ENCODE peak calls at places on chromosomes 7 and 10, in six cellular contexts. W is hepatocyte, L is H9, R is psoas muscle, C is tibial nerve, Q is lower lobe of right lung. A is an unnamed sample.

GRCh38 chr10:95266674-95267095 is 24.1 kb downstream of the PDLIM1 start:
- DNase-seq in W (peak; percentile 85), L (no peak), R (no peak), C (no peak), Q (no peak), A (peak; percentile 66)

GRCh38 chr10:64148597-64148996 is 627.4 kb downstream of the REEP3 start:
- DNase-seq in W (no peak), L (no peak), R (no peak), C (no peak), Q (no peak), A (no peak)

GRCh38 chr10:65294329-65294728 is 1631.5 kb upstream of the LRRTM3 start:
- DNase-seq in W (peak; percentile 23), L (no peak), R (no peak), C (no peak), Q (no peak), A (no peak)

GRCh38 chr7:151665363-151665762 is 145.7 kb upstream of the RHEB start:
- DNase-seq in W (peak; percentile 50), L (no peak), R (peak; percentile 48), C (peak; percentile 43), Q (no peak), A (peak; percentile 37)

GRCh38 chr7:112505495-112505894 is 24.7 kb downstream of the LSMEM1 start:
- DNase-seq in W (peak; percentile 34), L (no peak), R (no peak), C (no peak), Q (no peak), A (no peak)

GRCh38 chr10:122911889-122912484 is 1.6 kb downstream of the FAM24A start:
- DNase-seq in W (peak; percentile 76), L (peak; percentile 76), R (peak; percentile 17), C (no peak), Q (peak; percentile 45), A (peak; percentile 44)

GRCh38 chr10:4847580-4848020 is 21.6 kb downstream of the AKR1E2 start:
- DNase-seq in W (peak; percentile 61), L (no peak), R (no peak), C (no peak), Q (no peak), A (no peak)

GRCh38 chr7:150378115-150378852 is 846 bp upstream of the ZNF775 start:
- DNase-seq in W (peak; percentile 84), L (peak; percentile 96), R (peak; percentile 44), C (peak; percentile 35), Q (no peak), A (peak; percentile 75)

GRCh38 chr7:142798451-142799438 is 28.0 kb downstream of the PRSS2 start:
- DNase-seq in W (no peak), L (peak; percentile 11), R (no peak), C (no peak), Q (no peak), A (no peak)

GRCh38 chr7:134355925-134356324 is 39.2 kb upstream of the SLC35B4 start:
- DNase-seq in W (no peak), L (no peak), R (no peak), C (peak; percentile 10), Q (peak; percentile 48), A (peak; percentile 56)

GRCh38 chr7:39987641-39988347 is 37.7 kb downstream of the CDK13 start:
- DNase-seq in W (no peak), L (no peak), R (no peak), C (no peak), Q (no peak), A (no peak)

GRCh38 chr10:117373848-117374505 is 1.3 kb downstream of the PDZD8 start:
- DNase-seq in W (peak; percentile 60), L (peak; percentile 30), R (peak; percentile 55), C (peak; percentile 57), Q (peak; percentile 78), A (peak; percentile 64)

GRCh38 chr10:4801405-4801804 is 24.6 kb upstream of the AKR1E2 start:
- DNase-seq in W (no peak), L (no peak), R (no peak), C (no peak), Q (no peak), A (no peak)

GRCh38 chr7:74194686-74195085 is 15.1 kb upstream of the LAT2 start:
- DNase-seq in W (no peak), L (no peak), R (no peak), C (no peak), Q (no peak), A (no peak)

GRCh38 chr7:28768577-28769147 is 189.5 kb downstream of the TRIL start:
- DNase-seq in W (no peak), L (no peak), R (no peak), C (no peak), Q (no peak), A (no peak)

GRCh38 chr10:113133497-113133896 is 183.4 kb downstream of the TCF7L2 start:
- DNase-seq in W (no peak), L (no peak), R (no peak), C (no peak), Q (no peak), A (no peak)

GRCh38 chr7:2168612-2169312 is 64.0 kb downstream of the MAD1L1 start:
- DNase-seq in W (no peak), L (peak; percentile 23), R (no peak), C (no peak), Q (no peak), A (no peak)

GRCh38 chr7:131546126-131546525 is 10.3 kb downstream of the PODXL start:
- DNase-seq in W (no peak), L (no peak), R (no peak), C (no peak), Q (no peak), A (peak; percentile 69)

GRCh38 chr7:157514746-157515145 is 177.9 kb downstream of the DNAJB6 start:
- DNase-seq in W (no peak), L (no peak), R (no peak), C (no peak), Q (no peak), A (no peak)

GRCh38 chr10:11113156-11113555 is 95.5 kb downstream of the CELF2 start:
- DNase-seq in W (no peak), L (no peak), R (no peak), C (no peak), Q (no peak), A (peak; percentile 5)

GRCh38 chr10:86391986-86392722 is 25.6 kb upstream of the GRID1 start:
- DNase-seq in W (no peak), L (no peak), R (no peak), C (no peak), Q (no peak), A (no peak)

GRCh38 chr10:20933705-20934104 is 36.6 kb upstream of the NEBL start:
- DNase-seq in W (no peak), L (no peak), R (no peak), C (no peak), Q (no peak), A (no peak)

GRCh38 chr10:90227259-90227658 is 525.9 kb downstream of the KIF20B start:
- DNase-seq in W (no peak), L (no peak), R (no peak), C (no peak), Q (no peak), A (no peak)

GRCh38 chr7:94700926-94701554 is 45.1 kb upstream of the SGCE start:
- DNase-seq in W (no peak), L (no peak), R (no peak), C (no peak), Q (no peak), A (no peak)

GRCh38 chr10:24208661-24209420 is at the start of gene KIAA1217:
- DNase-seq in W (peak; percentile 75), L (peak; percentile 53), R (peak; percentile 65), C (peak; percentile 26), Q (peak; percentile 60), A (peak; percentile 62)

GRCh38 chr7:27976531-27976930 is 204.1 kb downstream of the JAZF1 start:
- DNase-seq in W (no peak), L (no peak), R (no peak), C (no peak), Q (no peak), A (no peak)

GRCh38 chr7:101060992-101061391 is 24.3 kb upstream of the TRIM56 start:
- DNase-seq in W (no peak), L (no peak), R (no peak), C (no peak), Q (no peak), A (no peak)

GRCh38 chr7:101058355-101058754 is 26.9 kb upstream of the TRIM56 start:
- DNase-seq in W (peak; percentile 74), L (peak; percentile 77), R (peak; percentile 52), C (peak; percentile 72), Q (peak; percentile 51), A (peak; percentile 58)

DNA sequence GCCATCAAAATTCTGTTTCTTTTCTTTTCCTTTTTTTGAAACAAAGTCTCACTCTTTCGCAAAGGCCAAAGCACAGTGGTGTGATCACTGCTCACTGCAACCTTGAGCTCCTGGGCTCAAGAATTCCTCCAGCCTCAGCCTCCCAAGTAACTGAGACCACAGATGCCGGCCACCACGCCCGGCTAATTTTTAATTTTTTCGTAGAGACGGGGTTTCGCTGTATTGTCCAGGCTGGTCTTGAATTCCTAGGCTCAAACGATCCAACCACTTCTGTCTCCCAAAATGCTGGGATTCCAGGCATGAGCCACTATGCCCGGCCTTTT is 25.7 kb upstream of the TRIM56 start:
- DNase-seq in W (no peak), L (no peak), R (no peak), C (no peak), Q (no peak), A (no peak)
- TF ChIP-seq CTCF in W (no peak), L (peak; percentile 9), R (no peak), C (no peak), Q (no peak), A (no peak)

GRCh38 chr7:47444376-47445098 is 137.4 kb downstream of the TNS3 start:
- DNase-seq in W (peak; percentile 42), L (no peak), R (no peak), C (peak; percentile 40), Q (no peak), A (peak; percentile 49)
- H3K4me1 ChIP-seq in W (peaks cover 8% of the 10 kb centered on the region), L (no peaks in the 10 kb centered on the region), R (peaks cover 48% of the 10 kb centered on the region), C (peaks cover 6% of the 10 kb centered on the region), Q (peaks cover 22% of the 10 kb centered on the region), A (peaks cover 85% of the 10 kb centered on the region)

GRCh38 chr10:8513155-8514147 is 459.0 kb downstream of the GATA3 start:
- DNase-seq in W (no peak), L (peak; percentile 90), R (no peak), C (no peak), Q (no peak), A (no peak)
- TF ChIP-seq CTCF in W (no peak), L (peak; percentile 66), R (no peak), C (no peak), Q (no peak), A (no peak)

DNA sequence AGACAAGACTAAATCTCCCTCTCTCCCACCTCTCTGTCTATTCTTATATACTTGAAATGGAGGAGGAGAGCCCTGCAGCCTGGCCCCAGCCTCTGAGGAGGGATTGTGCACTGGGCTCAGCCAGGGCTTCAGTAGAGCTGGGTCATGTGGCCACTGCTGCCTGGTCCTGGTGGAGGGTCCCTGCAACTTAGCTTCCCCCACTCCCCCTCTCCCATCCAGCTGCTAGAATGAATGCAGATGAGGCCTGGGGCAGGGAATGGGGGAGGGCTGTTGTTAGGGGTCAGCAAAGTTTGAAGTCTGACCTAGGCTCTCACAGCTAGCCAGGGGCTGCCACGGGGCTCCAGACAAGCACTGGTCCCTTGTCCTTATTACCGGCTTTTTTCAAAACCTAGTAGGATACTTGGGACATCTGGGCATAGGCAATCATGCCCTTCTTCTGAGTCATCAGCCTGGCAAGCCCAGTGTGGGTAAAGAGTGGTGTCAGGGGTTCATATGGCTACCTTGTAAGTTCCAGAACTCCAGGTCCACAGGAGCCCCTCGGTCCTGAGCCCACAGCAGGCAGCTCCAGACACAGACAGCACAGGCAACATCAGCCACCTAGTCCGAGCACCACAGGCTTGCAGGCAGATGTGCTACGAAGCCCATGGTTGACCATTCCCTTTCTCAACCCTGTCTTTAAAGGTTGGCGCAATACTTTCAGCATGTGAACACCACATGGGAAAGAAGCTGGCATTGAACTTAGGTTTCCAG is 12.8 kb upstream of the CXCL12 start:
- DNase-seq in W (no peak), L (no peak), R (no peak), C (no peak), Q (no peak), A (no peak)
- H3K4me1 ChIP-seq in W (peaks cover 24% of the 10 kb centered on the region), L (peaks cover 12% of the 10 kb centered on the region), R (no peaks in the 10 kb centered on the region), C (no peaks in the 10 kb centered on the region), Q (no peaks in the 10 kb centered on the region), A (peaks cover 8% of the 10 kb centered on the region)